ENCODE peak calls at places on chromosomes 4 and X, in ten cellular contexts. One of them, this sample, is unnamed.
A peak's percentile ranks its signal among the peaks of the same experiment; 100 is the strongest.

GRCh38 chrX:74434336-74434735 is 13.0 kb downstream of the SLC16A2 start:
- DNase-seq in body of pancreas: no peak
- DNase-seq in left ventricle myocardium inferior: no peak
- DNase-seq in fibroblast of lung: no peak
- DNase-seq in heart right ventricle: no peak
- DNase-seq in PC-3: no peak
- DNase-seq in suprapubic skin: no peak
- DNase-seq in thoracic aorta: no peak
- DNase-seq in coronary artery: no peak
- DNase-seq in neural progenitor cell: no peak
- DNase-seq in this sample: no peak

GRCh38 chr4:147582386-147583077 is 34.7 kb upstream of the TMEM184C start:
- DNase-seq in body of pancreas: no peak
- DNase-seq in left ventricle myocardium inferior: no peak
- DNase-seq in fibroblast of lung: peak; percentile 80
- DNase-seq in heart right ventricle: no peak
- DNase-seq in PC-3: peak; percentile 90
- DNase-seq in suprapubic skin: no peak
- DNase-seq in thoracic aorta: no peak
- DNase-seq in coronary artery: no peak
- DNase-seq in neural progenitor cell: no peak
- DNase-seq in this sample: no peak

GRCh38 chr4:128322311-128322710 is 34.7 kb upstream of the PGRMC2 start:
- DNase-seq in body of pancreas: no peak
- DNase-seq in left ventricle myocardium inferior: no peak
- DNase-seq in fibroblast of lung: peak; percentile 65
- DNase-seq in heart right ventricle: no peak
- DNase-seq in PC-3: peak; percentile 78
- DNase-seq in suprapubic skin: no peak
- DNase-seq in thoracic aorta: no peak
- DNase-seq in coronary artery: no peak
- DNase-seq in neural progenitor cell: no peak
- DNase-seq in this sample: no peak

GRCh38 chr4:140887467-140887866 is 131.3 kb upstream of the TBC1D9 start:
- DNase-seq in body of pancreas: no peak
- DNase-seq in left ventricle myocardium inferior: no peak
- DNase-seq in fibroblast of lung: no peak
- DNase-seq in heart right ventricle: no peak
- DNase-seq in PC-3: no peak
- DNase-seq in suprapubic skin: no peak
- DNase-seq in thoracic aorta: no peak
- DNase-seq in coronary artery: no peak
- DNase-seq in neural progenitor cell: no peak
- DNase-seq in this sample: no peak

GRCh38 chr4:57426779-57427395 is 316.7 kb upstream of the IGFBP7 start:
- DNase-seq in body of pancreas: peak; percentile 61
- DNase-seq in left ventricle myocardium inferior: peak; percentile 55
- DNase-seq in fibroblast of lung: peak; percentile 78
- DNase-seq in heart right ventricle: peak; percentile 69
- DNase-seq in PC-3: peak; percentile 90
- DNase-seq in suprapubic skin: no peak
- DNase-seq in thoracic aorta: peak; percentile 6
- DNase-seq in coronary artery: no peak
- DNase-seq in neural progenitor cell: peak; percentile 89
- DNase-seq in this sample: peak; percentile 80

GRCh38 chr4:73606465-73606974 is 13.7 kb downstream of the RASSF6 start:
- DNase-seq in body of pancreas: no peak
- DNase-seq in left ventricle myocardium inferior: no peak
- DNase-seq in fibroblast of lung: no peak
- DNase-seq in heart right ventricle: no peak
- DNase-seq in PC-3: peak; percentile 64
- DNase-seq in suprapubic skin: no peak
- DNase-seq in thoracic aorta: no peak
- DNase-seq in coronary artery: no peak
- DNase-seq in neural progenitor cell: no peak
- DNase-seq in this sample: no peak

GRCh38 chrX:72101597-72102037 is 30.1 kb downstream of the RTL5 start:
- DNase-seq in body of pancreas: no peak
- DNase-seq in left ventricle myocardium inferior: no peak
- DNase-seq in fibroblast of lung: no peak
- DNase-seq in heart right ventricle: no peak
- DNase-seq in PC-3: no peak
- DNase-seq in suprapubic skin: no peak
- DNase-seq in thoracic aorta: no peak
- DNase-seq in coronary artery: no peak
- DNase-seq in neural progenitor cell: peak; percentile 41
- DNase-seq in this sample: no peak

GRCh38 chr4:57083107-57083506 is 27.1 kb downstream of the IGFBP7 start:
- DNase-seq in body of pancreas: no peak
- DNase-seq in left ventricle myocardium inferior: no peak
- DNase-seq in fibroblast of lung: peak; percentile 65
- DNase-seq in heart right ventricle: no peak
- DNase-seq in PC-3: no peak
- DNase-seq in suprapubic skin: no peak
- DNase-seq in thoracic aorta: no peak
- DNase-seq in coronary artery: no peak
- DNase-seq in neural progenitor cell: no peak
- DNase-seq in this sample: peak; percentile 78

GRCh38 chr4:153458969-153459368 is 7.2 kb upstream of the TMEM131L start:
- DNase-seq in body of pancreas: no peak
- DNase-seq in left ventricle myocardium inferior: no peak
- DNase-seq in fibroblast of lung: no peak
- DNase-seq in heart right ventricle: no peak
- DNase-seq in PC-3: no peak
- DNase-seq in suprapubic skin: no peak
- DNase-seq in thoracic aorta: no peak
- DNase-seq in coronary artery: no peak
- DNase-seq in neural progenitor cell: no peak
- DNase-seq in this sample: no peak

GRCh38 chr4:123588631-123589223 is 192.1 kb downstream of the SPRY1 start:
- DNase-seq in body of pancreas: no peak
- DNase-seq in left ventricle myocardium inferior: no peak
- DNase-seq in fibroblast of lung: peak; percentile 81
- DNase-seq in heart right ventricle: no peak
- DNase-seq in PC-3: peak; percentile 78
- DNase-seq in suprapubic skin: no peak
- DNase-seq in thoracic aorta: no peak
- DNase-seq in coronary artery: no peak
- DNase-seq in neural progenitor cell: no peak
- DNase-seq in this sample: peak; percentile 20

GRCh38 chrX:54944816-54945215 is 24.2 kb downstream of the TRO start:
- DNase-seq in body of pancreas: no peak
- DNase-seq in left ventricle myocardium inferior: no peak
- DNase-seq in fibroblast of lung: no peak
- DNase-seq in heart right ventricle: no peak
- DNase-seq in PC-3: no peak
- DNase-seq in suprapubic skin: no peak
- DNase-seq in thoracic aorta: no peak
- DNase-seq in coronary artery: no peak
- DNase-seq in neural progenitor cell: no peak
- DNase-seq in this sample: no peak

GRCh38 chr4:73281396-73281795 is 22.8 kb upstream of the ANKRD17 start:
- DNase-seq in body of pancreas: no peak
- DNase-seq in left ventricle myocardium inferior: no peak
- DNase-seq in fibroblast of lung: no peak
- DNase-seq in heart right ventricle: no peak
- DNase-seq in PC-3: no peak
- DNase-seq in suprapubic skin: no peak
- DNase-seq in thoracic aorta: no peak
- DNase-seq in coronary artery: no peak
- DNase-seq in neural progenitor cell: no peak
- DNase-seq in this sample: no peak

DNA sequence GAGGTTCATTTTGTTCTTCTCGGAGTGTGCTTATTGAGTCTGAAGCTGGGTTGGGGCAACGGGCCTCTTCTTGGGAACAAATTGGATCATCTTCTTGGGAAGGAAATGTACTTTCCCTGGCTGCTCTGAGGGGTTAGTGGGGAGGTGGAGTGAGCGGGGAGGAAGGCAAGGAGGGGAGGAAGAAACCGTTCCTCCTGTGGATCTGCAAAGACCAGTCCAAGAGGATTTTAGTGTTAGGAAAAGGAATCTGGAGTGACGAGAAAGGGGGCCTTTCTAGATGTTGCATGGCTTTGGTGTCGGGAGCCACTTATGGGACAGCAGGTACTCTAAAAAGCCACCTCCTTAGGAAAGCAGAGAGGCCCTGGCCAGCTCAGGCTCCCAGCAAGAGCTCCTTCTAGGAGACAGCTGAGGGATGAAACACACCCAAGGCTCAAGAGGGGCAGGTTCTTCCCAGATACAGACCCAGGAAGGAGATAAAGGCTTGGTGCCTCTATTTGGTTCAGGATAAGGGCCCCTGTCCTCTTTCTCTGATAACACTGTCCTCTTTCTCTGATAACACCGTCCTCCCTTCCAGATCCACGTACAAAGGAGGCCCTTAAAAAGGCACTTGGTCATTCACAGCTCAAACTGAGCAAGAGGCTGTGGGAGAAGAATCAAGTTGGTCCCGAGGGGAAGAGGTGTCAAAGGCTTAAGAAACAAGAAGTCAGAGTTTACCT is 451 bp downstream of the SOD3 start:
- DNase-seq in body of pancreas: no peak
- DNase-seq in left ventricle myocardium inferior: no peak
- DNase-seq in fibroblast of lung: no peak
- DNase-seq in heart right ventricle: no peak
- DNase-seq in PC-3: no peak
- DNase-seq in suprapubic skin: peak; percentile 70
- DNase-seq in thoracic aorta: no peak
- DNase-seq in coronary artery: no peak
- DNase-seq in neural progenitor cell: no peak
- DNase-seq in this sample: no peak
- H3K4me3 ChIP-seq in body of pancreas: no peak overlapping the region
- H3K4me3 ChIP-seq in left ventricle myocardium inferior: peak overlapping the region; percentile 59
- H3K4me3 ChIP-seq in fibroblast of lung: peak overlapping the region; percentile 0
- H3K4me3 ChIP-seq in heart right ventricle: peak overlapping the region; percentile 33
- H3K4me3 ChIP-seq in PC-3: peak overlapping the region; percentile 63
- H3K4me3 ChIP-seq in suprapubic skin: peak overlapping the region; percentile 32
- H3K4me3 ChIP-seq in thoracic aorta: peak overlapping the region; percentile 80
- H3K4me3 ChIP-seq in coronary artery: peak overlapping the region; percentile 69
- H3K4me3 ChIP-seq in neural progenitor cell: peak overlapping the region; percentile 37
- H3K4me3 ChIP-seq in this sample: no peak overlapping the region

GRCh38 chr4:106245176-106245575 is 70.8 kb downstream of the TBCK start:
- DNase-seq in body of pancreas: no peak
- DNase-seq in left ventricle myocardium inferior: no peak
- DNase-seq in fibroblast of lung: no peak
- DNase-seq in heart right ventricle: no peak
- DNase-seq in PC-3: peak; percentile 72
- DNase-seq in suprapubic skin: no peak
- DNase-seq in thoracic aorta: no peak
- DNase-seq in coronary artery: no peak
- DNase-seq in neural progenitor cell: no peak
- DNase-seq in this sample: peak; percentile 1
- H3K27ac ChIP-seq in body of pancreas: no peak overlapping the region
- H3K27ac ChIP-seq in left ventricle myocardium inferior: no peak overlapping the region
- H3K27ac ChIP-seq in fibroblast of lung: no peak overlapping the region
- H3K27ac ChIP-seq in heart right ventricle: no peak overlapping the region
- H3K27ac ChIP-seq in PC-3: peak overlapping the region; percentile 35
- H3K27ac ChIP-seq in suprapubic skin: peak overlapping the region; percentile 57
- H3K27ac ChIP-seq in thoracic aorta: no peak overlapping the region
- H3K27ac ChIP-seq in coronary artery: no peak overlapping the region
- H3K27ac ChIP-seq in neural progenitor cell: no peak overlapping the region
- H3K27ac ChIP-seq in this sample: peak overlapping the region; percentile 49

DNA sequence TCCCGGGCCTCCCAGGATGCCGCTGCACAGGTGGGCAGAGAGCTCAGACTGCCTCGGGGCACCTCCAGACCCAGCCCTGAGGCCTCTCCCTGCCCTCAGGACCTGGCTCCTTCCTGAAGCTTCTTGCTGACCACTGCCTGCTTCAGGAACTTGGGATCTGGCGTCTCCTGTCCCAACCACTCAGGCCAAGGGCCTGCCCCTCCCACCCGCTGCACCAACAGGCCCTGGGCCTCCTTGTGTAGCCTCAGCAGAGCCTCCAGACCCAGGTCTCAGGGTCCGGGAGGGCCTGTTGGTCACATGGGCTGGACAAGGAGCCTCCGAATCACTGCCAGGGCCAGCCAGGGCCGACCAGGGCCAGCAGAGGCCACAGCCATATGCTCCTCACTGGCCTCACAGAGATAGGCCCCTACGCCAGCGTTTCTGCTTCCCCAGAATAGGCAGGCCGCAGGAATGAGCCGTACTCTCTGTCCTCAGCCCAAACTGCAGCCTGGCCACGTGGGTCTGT is 2.8 kb downstream of the MXD4 start:
- DNase-seq in body of pancreas: peak; percentile 15
- DNase-seq in left ventricle myocardium inferior: peak; percentile 15
- DNase-seq in fibroblast of lung: no peak
- DNase-seq in heart right ventricle: no peak
- DNase-seq in PC-3: no peak
- DNase-seq in suprapubic skin: peak; percentile 79
- DNase-seq in thoracic aorta: peak; percentile 1
- DNase-seq in coronary artery: peak; percentile 74
- DNase-seq in neural progenitor cell: no peak
- DNase-seq in this sample: no peak
- H3K4me3 ChIP-seq in body of pancreas: no peak overlapping the region
- H3K4me3 ChIP-seq in left ventricle myocardium inferior: peak overlapping the region; percentile 79
- H3K4me3 ChIP-seq in fibroblast of lung: no peak overlapping the region
- H3K4me3 ChIP-seq in heart right ventricle: peak overlapping the region; percentile 89
- H3K4me3 ChIP-seq in PC-3: no peak overlapping the region
- H3K4me3 ChIP-seq in suprapubic skin: peak overlapping the region; percentile 93
- H3K4me3 ChIP-seq in thoracic aorta: peak overlapping the region; percentile 98
- H3K4me3 ChIP-seq in coronary artery: peak overlapping the region; percentile 92
- H3K4me3 ChIP-seq in neural progenitor cell: no peak overlapping the region
- H3K4me3 ChIP-seq in this sample: no peak overlapping the region

GRCh38 chrX:53284684-53285447 is 3.5 kb upstream of the IQSEC2 start:
- DNase-seq in body of pancreas: peak; percentile 66
- DNase-seq in left ventricle myocardium inferior: peak; percentile 56
- DNase-seq in fibroblast of lung: no peak
- DNase-seq in heart right ventricle: peak; percentile 54
- DNase-seq in PC-3: peak; percentile 73
- DNase-seq in suprapubic skin: no peak
- DNase-seq in thoracic aorta: no peak
- DNase-seq in coronary artery: no peak
- DNase-seq in neural progenitor cell: peak; percentile 71
- DNase-seq in this sample: peak; percentile 45

GRCh38 chrX:53283567-53283966 is 2.2 kb upstream of the IQSEC2 start:
- DNase-seq in body of pancreas: no peak
- DNase-seq in left ventricle myocardium inferior: no peak
- DNase-seq in fibroblast of lung: no peak
- DNase-seq in heart right ventricle: no peak
- DNase-seq in PC-3: no peak
- DNase-seq in suprapubic skin: no peak
- DNase-seq in thoracic aorta: no peak
- DNase-seq in coronary artery: no peak
- DNase-seq in neural progenitor cell: no peak
- DNase-seq in this sample: no peak

GRCh38 chrX:53287493-53288138 is 6.2 kb upstream of the IQSEC2 start:
- DNase-seq in body of pancreas: peak; percentile 43
- DNase-seq in left ventricle myocardium inferior: peak; percentile 69
- DNase-seq in fibroblast of lung: peak; percentile 71
- DNase-seq in heart right ventricle: peak; percentile 68
- DNase-seq in PC-3: peak; percentile 84
- DNase-seq in suprapubic skin: no peak
- DNase-seq in thoracic aorta: peak; percentile 7
- DNase-seq in coronary artery: no peak
- DNase-seq in neural progenitor cell: no peak
- DNase-seq in this sample: peak; percentile 57

GRCh38 chrX:53283099-53283498 is 1.7 kb upstream of the IQSEC2 start:
- DNase-seq in body of pancreas: no peak
- DNase-seq in left ventricle myocardium inferior: no peak
- DNase-seq in fibroblast of lung: no peak
- DNase-seq in heart right ventricle: no peak
- DNase-seq in PC-3: no peak
- DNase-seq in suprapubic skin: no peak
- DNase-seq in thoracic aorta: no peak
- DNase-seq in coronary artery: no peak
- DNase-seq in neural progenitor cell: no peak
- DNase-seq in this sample: no peak

GRCh38 chrX:53285591-53285990 is 4.2 kb upstream of the IQSEC2 start:
- DNase-seq in body of pancreas: no peak
- DNase-seq in left ventricle myocardium inferior: no peak
- DNase-seq in fibroblast of lung: no peak
- DNase-seq in heart right ventricle: no peak
- DNase-seq in PC-3: no peak
- DNase-seq in suprapubic skin: no peak
- DNase-seq in thoracic aorta: no peak
- DNase-seq in coronary artery: no peak
- DNase-seq in neural progenitor cell: no peak
- DNase-seq in this sample: no peak
- H3K27ac ChIP-seq in body of pancreas: no peak overlapping the region
- H3K27ac ChIP-seq in left ventricle myocardium inferior: no peak overlapping the region
- H3K27ac ChIP-seq in fibroblast of lung: no peak overlapping the region
- H3K27ac ChIP-seq in heart right ventricle: no peak overlapping the region
- H3K27ac ChIP-seq in PC-3: no peak overlapping the region
- H3K27ac ChIP-seq in suprapubic skin: no peak overlapping the region
- H3K27ac ChIP-seq in thoracic aorta: no peak overlapping the region
- H3K27ac ChIP-seq in coronary artery: no peak overlapping the region
- H3K27ac ChIP-seq in neural progenitor cell: no peak overlapping the region
- H3K27ac ChIP-seq in this sample: no peak overlapping the region

This sample was measured in cardiac muscle cell.